ENCODE peak calls at places on chromosomes 16 and 17, in seven cellular contexts. K is cardiac fibroblast; Y is GM23248; A is brain microvascular endothelial cell; N is upper lobe of right lung; G is breast epithelium; T is CD4-positive, CD25-positive, alpha-beta regulatory T cell. V is an unnamed sample.

GRCh38 chr17:77322534-77323412 is 182.0 kb downstream of the SEC14L1 start:
- DNase-seq in K (peak), Y (peak), A (peak), N (peak), G (peak), T (no peak), V (peak)

GRCh38 chr17:40810505-40810904 is 10.7 kb upstream of the KRT28 start:
- DNase-seq in K (peak), Y (no peak), A (no peak), N (no peak), G (no peak), T (no peak), V (no peak)

GRCh38 chr16:79561729-79562128 is 38.8 kb downstream of the MAF start:
- DNase-seq in K (no peak), Y (no peak), A (no peak), N (no peak), G (no peak), T (no peak), V (no peak)

GRCh38 chr16:27838536-27839175 is 224.9 kb downstream of the GSG1L start:
- DNase-seq in K (no peak), Y (no peak), A (no peak), N (peak), G (no peak), T (no peak), V (no peak)

GRCh38 chr16:56938664-56939513 is 6.9 kb downstream of the HERPUD1 start:
- DNase-seq in K (no peak), Y (no peak), A (no peak), N (no peak), G (no peak), T (peak), V (no peak)

GRCh38 chr17:78007655-78008054 is 49.2 kb downstream of the TNRC6C start:
- DNase-seq in K (no peak), Y (no peak), A (no peak), N (no peak), G (no peak), T (no peak), V (no peak)

GRCh38 chr17:13143001-13143400 is 125.2 kb upstream of the ELAC2 start:
- DNase-seq in K (no peak), Y (no peak), A (no peak), N (no peak), G (no peak), T (no peak), V (no peak)

GRCh38 chr16:54505479-54506247 is 219.1 kb upstream of the IRX3 start:
- DNase-seq in K (peak), Y (no peak), A (no peak), N (no peak), G (no peak), T (no peak), V (no peak)

GRCh38 chr16:254461-254860 is 19.8 kb downstream of the FAM234A start:
- DNase-seq in K (no peak), Y (no peak), A (no peak), N (no peak), G (no peak), T (no peak), V (no peak)

GRCh38 chr17:81738801-81739393 is 26.8 kb downstream of the SLC25A10 start:
- DNase-seq in K (no peak), Y (no peak), A (no peak), N (peak), G (no peak), T (no peak), V (no peak)

GRCh38 chr17:55228683-55229192 is 36.0 kb upstream of the HLF start:
- DNase-seq in K (no peak), Y (no peak), A (no peak), N (no peak), G (no peak), T (no peak), V (no peak)

GRCh38 chr17:4604111-4604644 is 19.8 kb downstream of the SMTNL2 start:
- DNase-seq in K (peak), Y (peak), A (peak), N (no peak), G (peak), T (no peak), V (no peak)

GRCh38 chr17:9472541-9472940 is 103.1 kb downstream of the STX8 start:
- DNase-seq in K (peak), Y (peak), A (no peak), N (no peak), G (no peak), T (no peak), V (no peak)

GRCh38 chr16:72401079-72401361 is 229.1 kb upstream of the PMFBP1 start:
- DNase-seq in K (no peak), Y (no peak), A (no peak), N (no peak), G (no peak), T (no peak), V (no peak)

GRCh38 chr17:36936455-36936934 is 780 bp upstream of the LHX1 start:
- DNase-seq in K (no peak), Y (no peak), A (no peak), N (no peak), G (no peak), T (no peak), V (no peak)

DNA sequence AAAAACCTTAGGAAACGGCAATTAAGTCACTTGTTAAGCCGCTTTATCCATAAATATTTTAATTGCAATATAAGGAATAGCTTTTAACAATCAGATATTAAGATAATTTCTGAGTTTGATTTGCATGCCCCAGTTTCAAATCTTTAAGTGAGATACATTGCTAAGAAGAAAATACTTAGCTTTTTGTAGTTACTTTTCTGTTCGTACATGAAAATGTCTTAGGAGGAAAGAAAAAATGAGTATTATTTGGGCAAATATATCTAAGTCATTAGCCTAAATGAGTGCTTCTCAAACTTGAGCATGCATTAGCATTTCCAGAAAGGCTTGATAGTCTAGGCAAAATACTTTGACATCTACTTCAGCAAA is 6.4 kb downstream of the ZNF207 start:
- DNase-seq in K (no peak), Y (no peak), A (no peak), N (no peak), G (no peak), T (no peak), V (no peak)
- H3K4me3 ChIP-seq in K (no peak), Y (peak), A (no peak), N (peak), G (no peak), T (peak), V (no peak)

GRCh38 chr16:4318171-4318910 is 2.5 kb downstream of the GLIS2 start:
- DNase-seq in K (peak), Y (no peak), A (no peak), N (no peak), G (no peak), T (no peak), V (no peak)
- H3K4me3 ChIP-seq in K (peak), Y (peak), A (no peak), N (peak), G (no peak), T (no peak), V (peak)

DNA sequence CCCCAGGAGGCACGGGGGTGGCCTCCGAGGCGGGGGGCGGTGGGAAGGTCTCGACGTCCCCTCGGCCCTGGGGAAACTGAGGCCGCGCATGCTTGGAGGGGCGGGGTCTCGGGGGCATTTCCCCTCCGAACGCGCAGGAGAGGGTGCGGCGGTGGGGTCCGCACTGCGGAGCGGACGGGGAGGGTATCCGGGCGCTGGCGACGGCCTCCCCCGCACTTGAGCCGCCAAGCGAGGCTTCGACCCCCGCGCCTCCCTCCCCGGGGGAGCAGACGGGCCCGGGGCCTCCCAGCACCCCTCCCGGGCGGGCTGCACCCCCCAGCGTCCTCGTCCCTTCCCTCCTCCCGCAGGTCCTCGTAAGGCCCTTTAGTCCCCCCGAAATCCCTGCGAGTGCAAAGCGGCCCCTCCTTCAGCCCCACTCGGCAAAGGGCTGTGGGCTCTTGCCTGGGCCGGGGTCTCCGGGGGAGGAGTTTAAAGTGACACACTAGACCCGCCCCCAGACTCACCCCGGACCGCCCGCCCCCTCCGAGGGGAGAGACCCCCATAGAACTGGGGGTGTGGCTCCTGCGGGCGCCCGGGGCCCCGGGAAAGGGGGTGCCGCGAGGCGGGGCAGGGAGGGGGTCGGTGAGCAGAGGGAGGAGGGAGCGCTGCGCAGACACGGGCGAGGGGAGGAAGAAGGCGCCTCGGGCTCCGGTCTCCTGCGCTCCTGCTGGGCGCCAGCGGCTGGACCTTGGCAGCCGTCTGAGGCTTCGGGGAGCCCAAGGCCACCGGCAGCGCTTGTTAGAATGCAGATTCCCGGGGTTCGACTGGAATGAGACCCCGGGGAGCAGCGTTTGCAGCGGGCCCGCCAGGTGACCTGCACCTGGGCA is 642 bp downstream of the BAIAP3 start:
- DNase-seq in K (no peak), Y (no peak), A (no peak), N (no peak), G (no peak), T (no peak), V (no peak)
- H3K4me3 ChIP-seq in K (no peak), Y (peak), A (no peak), N (peak), G (peak), T (no peak), V (peak)

GRCh38 chr17:42049834-42050359 is 504 bp downstream of the C17orf113 start:
- DNase-seq in K (no peak), Y (no peak), A (no peak), N (no peak), G (no peak), T (no peak), V (no peak)
- H3K4me3 ChIP-seq in K (peak), Y (peak), A (peak), N (peak), G (peak), T (peak), V (peak)

DNA sequence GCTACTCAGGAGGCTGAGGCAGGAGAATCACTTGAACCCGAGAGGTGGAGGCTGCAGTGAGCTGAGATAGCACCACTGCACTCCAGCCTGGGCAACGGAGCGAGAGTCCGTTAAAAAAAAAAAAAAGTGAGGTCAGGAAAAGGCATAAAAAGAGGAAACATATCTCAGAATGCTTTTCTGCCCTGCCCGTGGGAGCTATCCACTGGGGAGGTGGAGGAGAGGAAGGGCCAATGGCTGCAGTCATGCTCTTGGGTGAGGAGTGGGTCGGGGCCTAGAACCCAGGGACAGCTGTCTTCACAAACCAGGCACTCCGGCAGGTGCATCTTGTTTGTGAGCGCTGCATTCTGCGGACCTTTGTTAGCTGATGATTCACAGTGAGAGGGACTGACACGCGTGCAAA is 60.0 kb upstream of the CDC42EP4 start:
- DNase-seq in K (no peak), Y (no peak), A (no peak), N (no peak), G (no peak), T (no peak), V (no peak)
- H3K4me3 ChIP-seq in K (no peak), Y (no peak), A (no peak), N (no peak), G (no peak), T (no peak), V (no peak)

GRCh38 chr16:50879873-50880695 is 138.2 kb downstream of the CYLD start:
- DNase-seq in K (no peak), Y (peak), A (no peak), N (no peak), G (no peak), T (no peak), V (no peak)

GRCh38 chr16:50880926-50881325 is 139.0 kb downstream of the CYLD start:
- DNase-seq in K (no peak), Y (no peak), A (no peak), N (no peak), G (no peak), T (no peak), V (no peak)

GRCh38 chr16:50878536-50878935 is 136.7 kb downstream of the CYLD start:
- DNase-seq in K (no peak), Y (no peak), A (no peak), N (no peak), G (no peak), T (no peak), V (no peak)

GRCh38 chr16:50881331-50881830 is 139.5 kb downstream of the CYLD start:
- DNase-seq in K (no peak), Y (peak), A (no peak), N (no peak), G (no peak), T (no peak), V (no peak)

DNA sequence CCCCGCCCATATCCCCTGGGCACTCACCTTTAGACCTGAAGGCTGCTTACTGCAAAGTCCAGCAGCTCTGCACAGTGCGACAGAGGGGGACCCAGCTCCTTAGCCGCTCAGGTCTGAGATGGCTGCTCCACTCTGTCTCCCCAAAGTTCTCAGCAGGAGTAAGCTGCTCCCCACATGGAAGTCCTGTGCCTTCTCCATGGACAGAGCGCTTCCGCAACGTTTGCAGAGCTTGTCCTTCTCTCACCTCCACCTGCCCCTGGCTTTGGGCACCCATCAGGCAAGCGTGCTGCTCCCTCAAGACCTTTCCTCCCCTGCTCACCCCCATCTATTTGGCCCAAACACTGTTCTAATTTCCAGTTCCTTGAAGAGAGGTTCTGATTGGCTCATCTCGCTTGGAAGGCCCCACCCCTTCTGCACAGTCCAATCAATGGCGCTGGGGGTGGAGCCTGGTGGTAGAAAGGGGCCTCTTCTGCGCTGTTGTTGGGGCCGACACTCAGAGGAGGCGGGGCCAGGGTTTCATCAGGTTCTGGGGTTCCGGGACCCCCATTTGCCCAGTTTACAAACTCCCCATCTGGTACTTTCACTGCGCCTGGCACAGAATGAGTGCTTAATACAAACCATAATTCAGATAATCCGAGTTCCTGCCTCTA is 137.2 kb downstream of the CYLD start:
- DNase-seq in K (no peak), Y (no peak), A (no peak), N (no peak), G (no peak), T (no peak), V (no peak)
- H3K4me3 ChIP-seq in K (no peak), Y (no peak), A (no peak), N (no peak), G (no peak), T (no peak), V (no peak)

DNA sequence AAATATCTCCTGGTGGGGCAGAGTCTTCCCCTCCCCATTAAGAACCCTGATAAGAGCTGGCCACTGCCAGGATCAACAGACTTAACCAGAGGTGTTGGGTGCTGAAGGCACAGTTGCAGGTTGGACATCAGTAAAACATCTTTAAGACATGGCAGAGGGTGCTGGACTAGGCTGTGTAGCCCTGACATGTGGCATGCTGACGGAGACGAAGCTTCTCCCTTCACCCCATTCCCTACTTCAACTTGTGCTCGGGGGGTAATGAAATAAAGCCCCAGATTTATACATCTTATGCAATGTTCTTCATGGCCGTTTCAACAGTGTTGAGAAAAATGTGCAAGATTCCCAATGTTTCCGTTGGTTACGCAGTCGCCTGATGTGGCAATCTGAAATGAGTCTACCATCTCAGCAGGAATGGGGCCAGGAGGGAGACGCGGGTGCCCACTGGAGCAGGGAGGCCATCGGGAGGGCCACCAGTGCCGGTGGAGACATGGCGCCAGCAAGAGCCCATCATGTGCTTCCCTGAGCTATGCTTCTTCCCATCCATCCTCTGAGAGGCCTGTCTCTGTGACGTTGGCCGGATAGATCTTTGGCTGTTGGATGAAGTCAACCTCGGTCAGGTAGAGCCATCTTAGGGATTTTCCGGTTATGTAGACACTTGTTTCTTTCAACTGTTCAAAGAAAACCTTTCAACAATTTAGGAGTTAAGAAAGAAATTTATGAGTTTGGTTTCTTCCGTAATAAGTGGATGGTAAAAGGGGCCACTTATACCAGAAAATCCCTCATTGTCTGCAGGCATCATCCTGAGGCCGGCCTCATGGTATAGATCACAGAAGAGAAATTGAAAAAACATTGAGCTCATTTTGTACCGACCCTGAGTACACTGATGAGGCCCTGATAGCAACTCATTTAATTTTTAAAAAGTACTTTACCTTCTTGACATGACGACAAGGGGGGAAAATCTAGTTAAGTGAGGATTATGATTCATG is 6.4 kb downstream of the IRF8 start:
- DNase-seq in K (no peak), Y (no peak), A (no peak), N (no peak), G (no peak), T (no peak), V (no peak)
- H3K4me3 ChIP-seq in K (no peak), Y (no peak), A (no peak), N (no peak), G (no peak), T (no peak), V (no peak)

GRCh38 chr16:22189473-22190168 is 16.5 kb upstream of the EEF2K start:
- DNase-seq in K (peak), Y (peak), A (no peak), N (peak), G (peak), T (peak), V (no peak)
- H3K4me3 ChIP-seq in K (peak), Y (peak), A (peak), N (peak), G (peak), T (peak), V (peak)

DNA sequence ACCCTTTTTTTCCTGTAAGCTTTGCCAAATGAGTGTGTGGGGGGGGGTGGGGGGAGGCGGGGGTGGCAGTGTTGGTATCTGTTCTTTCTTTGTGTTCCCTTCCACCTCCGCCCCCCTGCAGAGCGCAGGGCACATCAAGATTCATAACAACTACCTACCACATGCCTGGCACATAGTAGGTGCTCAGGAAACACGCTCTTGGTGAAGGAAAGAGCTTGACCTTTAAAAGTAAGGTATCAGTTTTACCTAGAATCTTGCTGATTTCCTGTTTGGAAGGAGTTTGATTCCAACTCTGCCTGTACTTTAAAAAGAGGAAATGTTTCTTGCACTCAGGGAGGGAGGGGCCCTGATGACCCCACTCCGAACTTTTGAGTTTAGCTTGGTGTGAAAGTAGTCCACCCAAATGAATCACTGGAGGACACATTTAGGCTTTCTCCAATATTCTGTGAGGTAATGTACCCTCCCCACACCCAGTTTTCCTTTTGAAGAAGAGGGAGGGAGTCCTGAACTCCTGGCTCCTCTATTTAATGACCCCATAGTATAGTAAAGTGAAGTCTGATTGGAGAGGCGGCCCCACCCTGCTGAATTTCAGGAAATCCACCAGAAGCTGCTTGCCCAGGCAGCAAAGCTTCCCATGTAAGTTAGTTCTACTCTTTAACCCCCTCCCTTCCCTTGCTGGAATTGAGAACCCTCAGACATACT is 549 bp upstream of the FAM20A start:
- DNase-seq in K (no peak), Y (peak), A (no peak), N (no peak), G (no peak), T (no peak), V (no peak)
- H3K4me3 ChIP-seq in K (no peak), Y (no peak), A (no peak), N (peak), G (peak), T (no peak), V (no peak)

V was measured in epithelial cell of proximal tubule.